ENCODE peak calls at places on chromosomes 2 and 18, in eight cellular contexts. X is type B pancreatic cell, T is transverse colon, H is progenitor cell of endocrine pancreas, F is lower leg skin, B is IMR-90, M is MCF 10A, Z is mammary epithelial cell. D is an unnamed sample.

GRCh38 chr2:75493230-75493629 is 67.5 kb downstream of the EVA1A start:
- DNase-seq in T (no peak), F (no peak), M (no peak), X (no peak), Z (no peak), H (no peak), B (no peak), D (no peak)

GRCh38 chr2:237968048-237968862 is 1.4 kb downstream of the UBE2F start:
- DNase-seq in B (peak), M (peak), H (no peak), Z (peak), F (no peak), T (peak), X (no peak), D (peak)

GRCh38 chr2:108835038-108835437 is 48.5 kb downstream of the CCDC138 start:
- DNase-seq in M (no peak), H (no peak), X (no peak), F (no peak), T (no peak), Z (no peak), B (no peak), D (no peak)

GRCh38 chr2:13193900-13194299 is 477.2 kb downstream of the TRIB2 start:
- DNase-seq in F (no peak), X (no peak), M (peak), B (peak), Z (peak), T (no peak), H (no peak), D (no peak)

GRCh38 chr2:127674241-127675209 is 805 bp downstream of the LIMS2 start:
- DNase-seq in M (no peak), T (no peak), F (peak), H (no peak), B (no peak), Z (no peak), X (no peak), D (no peak)

GRCh38 chr2:66641685-66642084 is 206.8 kb downstream of the MEIS1 start:
- DNase-seq in X (no peak), B (no peak), H (no peak), M (no peak), Z (no peak), F (no peak), T (no peak), D (no peak)

GRCh38 chr2:110806053-110806452 is 73.7 kb downstream of the ACOXL start:
- DNase-seq in M (no peak), F (no peak), X (no peak), Z (no peak), B (no peak), T (no peak), H (no peak), D (no peak)

GRCh38 chr2:160736629-160737028 is 243.0 kb upstream of the RBMS1 start:
- DNase-seq in B (peak), T (no peak), Z (no peak), F (no peak), X (no peak), M (no peak), H (no peak), D (peak)

GRCh38 chr18:22347624-22348511 is 69.8 kb downstream of the CTAGE1 start:
- DNase-seq in T (peak), B (peak), F (no peak), M (no peak), X (no peak), H (peak), Z (no peak), D (no peak)

GRCh38 chr2:160752475-160753330 is 259.1 kb upstream of the RBMS1 start:
- DNase-seq in T (no peak), X (no peak), B (peak), Z (peak), M (peak), H (no peak), F (no peak), D (peak)

GRCh38 chr2:23293063-23293462 is 91.9 kb upstream of the KLHL29 start:
- DNase-seq in F (peak), B (no peak), Z (peak), X (no peak), M (peak), H (no peak), T (no peak), D (peak)

GRCh38 chr2:23293756-23294155 is 91.2 kb upstream of the KLHL29 start:
- DNase-seq in H (no peak), X (no peak), Z (no peak), M (no peak), F (peak), T (no peak), B (no peak), D (peak)

GRCh38 chr2:23291274-23291673 is 93.7 kb upstream of the KLHL29 start:
- DNase-seq in F (peak), M (no peak), B (no peak), Z (no peak), T (no peak), X (no peak), H (no peak), D (no peak)

GRCh38 chr2:23292024-23292423 is 93.0 kb upstream of the KLHL29 start:
- DNase-seq in H (no peak), F (peak), Z (no peak), X (no peak), T (no peak), B (no peak), M (no peak), D (no peak)

GRCh38 chr2:23294238-23294637 is 90.7 kb upstream of the KLHL29 start:
- DNase-seq in X (no peak), F (peak), B (no peak), Z (no peak), M (no peak), H (no peak), T (no peak), D (no peak)
- TF ChIP-seq CTCF in X (no peak), F (no peak), B (no peak), Z (no peak), M (no peak), H (no peak), T (no peak), D (peak)

DNA sequence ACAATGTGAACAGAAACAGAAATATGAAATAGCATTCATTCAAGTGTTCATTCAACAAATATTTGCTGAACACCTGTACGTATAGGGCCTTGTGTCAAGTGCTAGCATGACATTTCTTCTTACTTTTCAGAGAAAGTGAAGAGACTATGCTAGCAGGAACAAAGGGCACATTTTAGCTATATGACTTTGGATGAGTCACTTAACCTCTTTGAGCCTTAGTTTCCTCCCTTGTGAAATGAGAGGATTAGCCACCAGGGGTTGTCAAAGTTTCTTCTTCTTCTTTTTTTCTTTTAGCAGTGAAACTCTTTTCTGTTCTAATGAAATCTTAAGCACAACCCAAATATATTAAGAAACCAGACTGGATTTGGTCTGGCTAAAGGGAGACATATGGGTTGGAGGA is 53.1 kb downstream of the FIGN start:
- DNase-seq in T (no peak), X (no peak), H (no peak), M (peak), F (no peak), B (peak), Z (peak), D (peak)
- TF ChIP-seq CTCF in T (no peak), X (peak), H (no peak), M (no peak), F (no peak), B (peak), Z (peak), D (peak)

DNA sequence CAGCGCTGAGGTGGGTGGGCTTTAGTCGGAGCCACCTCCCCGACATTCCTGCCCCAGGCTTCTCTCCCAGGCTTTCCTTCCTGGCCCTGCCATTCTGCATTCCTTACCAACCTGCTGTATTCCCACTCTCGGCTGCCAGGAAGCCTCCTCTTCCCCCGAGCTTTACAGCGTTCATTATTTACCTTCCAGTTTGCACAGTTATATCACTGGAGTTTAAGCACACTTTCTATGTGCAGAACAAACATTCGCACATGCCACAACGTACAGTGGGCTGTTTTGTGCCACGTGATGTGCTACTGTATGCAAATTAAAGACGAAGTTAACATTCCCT is 246.3 kb downstream of the SOX11 start:
- DNase-seq in T (no peak), B (no peak), F (no peak), X (no peak), H (no peak), M (no peak), Z (no peak), D (no peak)
- TF ChIP-seq CTCF in T (no peak), B (no peak), F (no peak), X (no peak), H (no peak), M (no peak), Z (no peak), D (no peak)

DNA sequence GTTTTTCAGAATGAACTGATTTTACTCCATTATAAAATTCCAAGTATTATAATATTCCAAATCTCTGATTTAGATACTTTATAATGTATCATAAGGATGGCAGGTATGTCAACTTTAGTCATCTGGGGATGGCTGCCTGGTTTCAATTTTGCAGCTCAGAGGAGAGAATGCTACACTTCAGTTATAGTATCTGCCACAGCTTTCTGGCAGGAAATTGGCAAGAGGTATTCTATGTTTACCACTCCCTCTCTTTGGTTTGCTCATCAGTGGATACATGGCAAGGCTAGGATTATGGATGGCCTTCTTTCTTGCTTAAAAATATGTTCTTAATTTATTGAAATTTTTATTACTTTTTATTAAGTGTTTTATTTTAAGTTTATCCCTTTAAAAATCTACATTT is 67.0 kb upstream of the TNFRSF11A start:
- DNase-seq in F (no peak), Z (no peak), B (no peak), H (no peak), X (no peak), T (no peak), M (no peak), D (no peak)
- TF ChIP-seq CTCF in F (no peak), Z (no peak), B (no peak), H (no peak), X (no peak), T (no peak), M (no peak), D (no peak)

DNA sequence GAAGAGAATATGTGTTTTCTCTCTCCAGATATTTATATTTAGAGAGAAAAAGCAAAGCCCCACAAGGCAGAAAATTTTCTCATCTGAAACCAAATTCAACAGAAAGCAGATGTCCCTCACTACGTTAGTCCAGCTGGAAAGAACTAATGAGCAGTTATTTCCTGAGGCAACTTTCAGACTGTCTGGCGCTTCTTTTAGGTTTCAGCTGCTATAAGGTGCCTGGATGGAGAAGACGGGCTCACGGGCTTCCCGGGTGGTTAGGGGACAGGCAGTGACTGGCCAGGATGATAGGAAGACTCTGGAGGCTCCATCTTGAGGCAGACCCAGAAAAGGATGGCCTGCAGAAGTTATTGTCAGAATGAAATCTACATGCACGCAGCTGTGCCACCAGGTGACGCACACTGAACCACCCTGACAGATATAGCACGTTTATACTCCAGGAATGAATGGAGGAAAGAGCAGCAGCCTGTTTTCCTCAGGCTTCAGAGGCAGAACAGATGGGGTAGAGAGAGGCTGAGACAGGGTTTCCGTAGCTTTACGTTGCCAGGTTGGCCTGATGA is 50.7 kb downstream of the MRPL35 start:
- DNase-seq in Z (no peak), T (peak), H (no peak), X (no peak), F (no peak), M (no peak), B (no peak), D (peak)
- TF ChIP-seq CTCF in Z (no peak), T (peak), H (no peak), X (no peak), F (no peak), M (no peak), B (no peak), D (peak)

DNA sequence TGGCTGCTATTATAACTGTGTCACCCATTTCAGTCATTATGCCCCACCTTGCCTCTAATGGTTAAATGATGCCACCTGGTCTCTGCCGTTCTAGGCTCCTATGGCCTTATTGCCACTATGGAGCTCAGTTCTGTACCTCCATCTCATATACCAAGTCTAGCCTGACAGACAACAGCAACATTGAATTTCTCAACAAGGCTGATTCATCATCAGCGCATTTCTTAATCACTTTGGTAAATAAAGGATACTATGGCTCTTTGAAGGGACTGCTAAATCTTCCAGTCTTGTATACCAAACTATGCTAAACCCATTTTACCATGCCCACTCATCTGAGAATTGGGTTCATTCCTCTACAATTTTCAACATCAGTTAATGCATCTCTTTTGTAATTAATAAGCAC is 784.5 kb upstream of the CELF4 start:
- DNase-seq in Z (peak), X (no peak), T (no peak), H (no peak), F (no peak), B (no peak), M (peak), D (no peak)
- TF ChIP-seq CTCF in Z (no peak), X (no peak), T (no peak), H (no peak), F (no peak), B (no peak), M (no peak), D (no peak)

GRCh38 chr2:143572421-143572820 is 443.2 kb downstream of the ARHGAP15 start:
- DNase-seq in B (no peak), F (no peak), Z (peak), M (no peak), X (no peak), H (no peak), T (no peak), D (no peak)

GRCh38 chr2:143577489-143577888 is 448.3 kb downstream of the ARHGAP15 start:
- DNase-seq in H (no peak), B (no peak), Z (no peak), T (no peak), X (no peak), F (no peak), M (no peak), D (no peak)

GRCh38 chr2:143579456-143579855 is 450.2 kb downstream of the ARHGAP15 start:
- DNase-seq in X (no peak), H (no peak), Z (no peak), T (no peak), B (no peak), M (no peak), F (no peak), D (no peak)

GRCh38 chr2:143574069-143574468 is 444.9 kb downstream of the ARHGAP15 start:
- DNase-seq in X (no peak), B (no peak), T (no peak), H (no peak), M (no peak), F (no peak), Z (no peak), D (no peak)

DNA sequence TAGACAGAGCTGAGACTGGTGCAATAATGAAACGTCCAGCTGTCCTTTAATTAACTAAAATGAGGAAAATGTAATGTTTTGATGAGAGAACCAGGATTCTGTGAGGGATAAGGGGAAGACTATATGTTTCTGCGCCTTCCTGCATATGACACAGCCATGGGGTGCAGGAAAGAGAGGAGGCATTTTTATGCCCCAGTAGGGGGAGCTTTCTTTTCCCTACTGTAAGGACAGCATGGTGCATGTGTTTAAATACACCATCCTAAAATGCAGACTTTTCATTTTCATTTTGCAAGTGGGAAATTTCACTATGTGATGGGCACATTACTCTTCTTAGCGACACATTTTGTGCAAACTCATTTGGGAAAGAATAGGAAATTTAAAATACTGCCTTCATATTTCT is 446.1 kb downstream of the ARHGAP15 start:
- DNase-seq in T (no peak), B (peak), Z (no peak), F (no peak), X (no peak), H (no peak), M (peak), D (no peak)
- TF ChIP-seq CTCF in T (no peak), B (peak), Z (peak), F (no peak), X (peak), H (peak), M (peak), D (peak)

GRCh38 chr2:11344956-11345671 is 678 bp upstream of the ROCK2 start:
- DNase-seq in Z (no peak), F (peak), T (peak), X (peak), B (peak), H (peak), M (peak), D (peak)
- TF ChIP-seq CTCF in Z (no peak), F (no peak), T (no peak), X (no peak), B (no peak), H (peak), M (no peak), D (no peak)